ENCODE peak calls at places on chromosomes 11 and 22, in four cellular contexts. D, K, V and X are unnamed samples.

GRCh38 chr11:69787457-69787856 is 12.3 kb upstream of the FGF4 start:
- DNase-seq in D (no peak), V (no peak), K (no peak), X (no peak)

GRCh38 chr22:40345801-40346177 is 511 bp upstream of the ADSL start:
- DNase-seq in K (no peak), D (no peak), V (no peak), X (no peak)

GRCh38 chr11:61697093-61697492 is 16.9 kb downstream of the DAGLA start:
- DNase-seq in V (no peak), K (no peak), D (no peak), X (peak)

GRCh38 chr11:117885777-117886176 is 9.3 kb upstream of the FXYD6 start:
- DNase-seq in V (no peak), K (no peak), D (no peak), X (no peak)

GRCh38 chr11:97847730-97848129 is 1173.0 kb upstream of the CNTN5 start:
- DNase-seq in K (no peak), V (no peak), D (no peak), X (no peak)

GRCh38 chr22:31104869-31105268 is 2.5 kb downstream of the SELENOM start:
- DNase-seq in V (no peak), D (peak), K (no peak), X (no peak)

GRCh38 chr22:23077627-23078461 is 7.5 kb downstream of the GNAZ start:
- DNase-seq in D (no peak), V (no peak), K (no peak), X (no peak)

GRCh38 chr11:103257360-103257759 is 148.1 kb downstream of the DYNC2H1 start:
- DNase-seq in D (no peak), V (peak), K (no peak), X (no peak)

GRCh38 chr11:132126973-132127900 is 756.8 kb downstream of the NTM start:
- DNase-seq in K (no peak), V (peak), D (peak), X (no peak)

GRCh38 chr11:68332186-68332585 is 19.8 kb downstream of the LRP5 start:
- DNase-seq in K (no peak), V (no peak), D (no peak), X (no peak)

GRCh38 chr22:19509923-19510322 is 14.3 kb downstream of the CLDN5 start:
- DNase-seq in K (no peak), V (no peak), D (no peak), X (no peak)

GRCh38 chr11:115612331-115612730 is 108.1 kb upstream of the CADM1 start:
- DNase-seq in D (no peak), K (no peak), V (no peak), X (no peak)

GRCh38 chr11:59706518-59707285 is 6.9 kb downstream of the OR10V1 start:
- DNase-seq in V (peak), D (no peak), K (no peak), X (peak)

GRCh38 chr11:17391493-17392355 is 3.3 kb upstream of the KCNJ11 start:
- DNase-seq in K (no peak), V (no peak), D (no peak), X (no peak)

GRCh38 chr11:77094841-77095365 is 7.7 kb upstream of the OMP start:
- DNase-seq in D (no peak), K (no peak), V (no peak), X (no peak)

GRCh38 chr11:2267306-2267861 is 3.0 kb downstream of the ASCL2 start:
- DNase-seq in V (no peak), D (no peak), K (no peak), X (no peak)

DNA sequence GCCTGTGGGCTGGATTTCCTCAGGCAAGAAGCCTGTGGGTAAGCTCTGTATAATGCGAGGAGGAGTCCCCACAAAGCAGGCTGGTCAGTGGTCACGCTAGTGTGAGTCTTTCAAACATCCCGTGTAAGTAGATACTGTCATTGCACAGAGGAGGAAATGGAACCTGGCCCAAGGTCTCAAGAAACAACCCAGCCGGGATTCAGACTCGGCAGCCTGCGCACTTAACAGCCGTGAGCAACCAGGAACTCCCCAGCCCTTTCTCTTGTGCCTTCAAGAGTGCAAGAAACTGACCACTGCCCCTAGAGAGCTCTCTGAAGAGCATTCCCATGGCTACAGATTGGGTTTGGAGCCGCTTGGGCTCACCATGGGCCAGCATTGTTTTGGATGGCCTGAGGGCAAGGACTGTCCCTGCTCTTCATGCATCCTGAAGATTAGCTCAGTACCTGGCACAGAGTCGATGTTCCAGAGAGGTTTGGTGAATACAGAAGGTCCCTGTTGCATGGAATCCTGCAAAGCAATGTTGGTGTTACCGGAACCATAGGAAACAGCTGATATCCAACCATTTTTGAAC is 6.0 kb downstream of the MPST start:
- DNase-seq in K (no peak), V (no peak), D (no peak), X (no peak)
- H3K27ac ChIP-seq in K (no peak), V (no peak), D (no peak), X (no peak)

GRCh38 chr11:116867619-116868018 is 30.2 kb upstream of the APOA1 start:
- DNase-seq in D (no peak), V (no peak), K (no peak), X (no peak)

GRCh38 chr11:116869610-116870009 is 32.2 kb upstream of the APOA1 start:
- DNase-seq in D (no peak), K (no peak), V (no peak), X (no peak)

GRCh38 chr11:116871248-116871647 is 33.8 kb upstream of the APOA1 start:
- DNase-seq in D (no peak), K (no peak), V (no peak), X (peak)

GRCh38 chr11:116868066-116868465 is 30.6 kb upstream of the APOA1 start:
- DNase-seq in D (no peak), V (no peak), K (no peak), X (no peak)

DNA sequence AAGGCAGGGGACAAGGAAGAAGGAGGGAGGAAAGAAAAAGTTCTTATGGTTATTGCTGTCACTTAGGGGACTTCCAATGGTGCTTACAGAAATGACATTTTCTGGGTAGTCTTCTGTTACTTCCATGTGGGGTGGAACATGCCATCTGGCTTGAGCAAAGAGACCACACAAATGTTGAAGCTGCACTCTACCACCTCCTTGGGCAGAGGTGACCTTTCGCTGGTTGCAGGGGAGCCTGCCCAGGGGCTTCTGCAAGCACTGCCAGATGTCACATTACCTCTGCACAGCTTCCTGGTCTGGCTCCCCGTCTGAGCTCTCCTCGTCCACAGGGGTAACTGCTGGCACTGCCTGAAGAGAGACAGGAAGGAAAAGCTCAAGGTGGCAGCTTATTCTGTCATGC is 32.6 kb upstream of the APOA1 start:
- DNase-seq in D (no peak), K (no peak), V (no peak), X (no peak)
- H3K27ac ChIP-seq in D (no peak), K (no peak), V (no peak), X (peak)

DNA sequence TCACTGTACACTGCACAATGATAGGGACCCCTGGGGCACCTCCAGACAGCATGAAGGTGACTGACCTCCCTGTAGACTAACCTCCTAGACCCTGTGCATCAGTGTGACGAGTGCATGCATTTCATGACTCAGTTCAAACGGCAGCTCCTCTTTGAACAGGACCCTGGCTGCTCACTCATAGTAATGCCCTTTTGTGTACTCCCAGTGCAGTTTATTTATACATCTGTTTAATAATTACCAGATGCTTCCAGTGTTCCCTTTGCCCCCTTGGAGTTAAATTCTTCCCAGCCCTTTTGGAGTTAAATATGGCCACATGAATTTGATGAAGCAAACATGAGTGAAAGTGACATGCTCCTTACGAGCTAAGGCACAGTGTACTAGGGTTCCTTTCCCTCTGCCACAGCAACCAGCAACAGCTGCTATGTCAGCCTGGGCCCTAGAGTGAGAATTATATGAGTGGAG is 72.4 kb downstream of the PANX1 start:
- DNase-seq in K (no peak), V (no peak), D (no peak), X (no peak)
- H3K27ac ChIP-seq in K (no peak), V (no peak), D (no peak), X (no peak)

DNA sequence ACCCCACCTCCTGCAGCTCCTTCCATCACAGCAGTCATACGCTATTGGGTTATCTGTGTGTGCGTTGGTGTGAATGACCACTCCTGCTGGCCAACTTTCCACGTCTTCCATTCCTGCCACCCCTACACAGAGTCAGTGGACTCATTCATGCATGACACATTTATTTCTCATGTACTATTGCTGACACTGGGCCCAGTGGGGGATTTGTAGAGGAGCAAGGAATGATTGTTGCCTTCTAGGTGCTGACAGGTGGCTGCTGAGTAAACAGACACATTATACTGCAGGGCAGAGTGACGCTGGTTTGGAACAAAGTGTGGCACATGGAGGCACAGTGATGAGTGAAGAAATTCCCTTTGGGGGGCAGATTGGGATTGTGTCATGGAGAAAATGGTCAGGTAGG is 113.9 kb downstream of the CCDC81 start:
- DNase-seq in K (no peak), D (no peak), V (no peak), X (no peak)
- H3K27ac ChIP-seq in K (no peak), D (no peak), V (no peak), X (no peak)

DNA sequence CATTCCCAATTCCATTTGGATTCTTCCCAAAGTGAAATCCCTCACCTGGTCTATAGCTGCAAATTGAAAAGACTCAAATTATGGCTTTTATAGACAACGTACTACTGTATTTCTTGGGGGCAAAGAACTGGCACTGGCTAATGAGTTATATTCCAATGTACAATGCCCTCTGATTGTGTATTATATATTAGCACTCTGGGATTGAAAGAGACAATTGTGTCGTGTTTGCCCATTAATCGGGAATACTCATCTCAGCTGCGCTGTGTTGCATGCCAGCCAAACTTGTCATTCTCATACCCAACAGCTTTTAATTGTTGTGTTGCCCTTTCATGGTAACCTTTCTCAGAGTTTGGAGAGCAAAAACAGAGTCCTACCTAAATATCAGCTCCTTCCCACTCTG is 55.0 kb upstream of the ZBTB44 start:
- DNase-seq in K (no peak), V (no peak), D (no peak), X (no peak)
- H3K27ac ChIP-seq in K (no peak), V (no peak), D (no peak), X (no peak)

GRCh38 chr11:6638437-6638836 is 17.2 kb downstream of the DCHS1 start:
- DNase-seq in V (no peak), D (no peak), K (no peak), X (no peak)
- H3K27ac ChIP-seq in V (no peak), D (no peak), K (no peak), X (no peak)

GRCh38 chr22:27751277-27752070 is 50.1 kb downstream of the MN1 start:
- DNase-seq in D (no peak), V (no peak), K (no peak), X (no peak)
- H3K27ac ChIP-seq in D (no peak), V (no peak), K (no peak), X (no peak)

GRCh38 chr11:12240669-12241068 is 130.3 kb downstream of the MICAL2 start:
- DNase-seq in D (no peak), K (no peak), V (no peak), X (no peak)
- H3K27ac ChIP-seq in D (no peak), K (no peak), V (peak), X (no peak)

GRCh38 chr11:71120346-71120963 is 131.9 kb downstream of the SHANK2 start:
- DNase-seq in D (peak), V (no peak), K (no peak), X (no peak)
- H3K27ac ChIP-seq in D (no peak), V (no peak), K (no peak), X (no peak)